ENCODE peak calls at places on chromosomes 6 and 20, in six cellular contexts. U is foreskin keratinocyte, D is suprapubic skin, N is pancreas, S is astrocyte, R is stomach. M is an unnamed sample.

GRCh38 chr6:169868458-169868857 is 117.0 kb downstream of the ERMARD start:
- DNase-seq in U (no peak), D (no peak), N (no peak), S (no peak), R (peak), M (peak)

GRCh38 chr20:21548390-21549035 is 34.6 kb upstream of the NKX2-2 start:
- DNase-seq in U (no peak), D (no peak), N (no peak), S (no peak), R (no peak), M (no peak)

GRCh38 chr20:21173496-21174025 is 47.7 kb downstream of the KIZ start:
- DNase-seq in U (no peak), D (no peak), N (no peak), S (peak), R (no peak), M (no peak)

GRCh38 chr6:160692369-160692959 is 9.6 kb upstream of the PLG start:
- DNase-seq in U (no peak), D (no peak), N (no peak), S (no peak), R (no peak), M (no peak)

GRCh38 chr6:88236961-88237360 is 70.8 kb upstream of the CNR1 start:
- DNase-seq in U (no peak), D (no peak), N (no peak), S (no peak), R (no peak), M (no peak)

GRCh38 chr20:32681175-32682084 is 7.7 kb upstream of the C20orf203 start:
- DNase-seq in U (peak), D (no peak), N (no peak), S (peak), R (no peak), M (no peak)

GRCh38 chr6:167829513-167829912 is 2.8 kb downstream of the AFDN start:
- DNase-seq in U (no peak), D (no peak), N (no peak), S (peak), R (no peak), M (no peak)

GRCh38 chr6:48658910-48659309 is 547.9 kb upstream of the PTCHD4 start:
- DNase-seq in U (no peak), D (no peak), N (no peak), S (no peak), R (no peak), M (no peak)

GRCh38 chr6:29071831-29072723 is 15.0 kb downstream of the OR2B3 start:
- DNase-seq in U (peak), D (no peak), N (no peak), S (no peak), R (no peak), M (no peak)

GRCh38 chr6:116309657-116310056 is 29.9 kb upstream of the TSPYL1 start:
- DNase-seq in U (no peak), D (no peak), N (no peak), S (no peak), R (no peak), M (no peak)

GRCh38 chr6:33861722-33862121 is 57.9 kb upstream of the MLN start:
- DNase-seq in U (no peak), D (no peak), N (no peak), S (no peak), R (no peak), M (no peak)

GRCh38 chr6:14207493-14207892 is 89.9 kb downstream of the CD83 start:
- DNase-seq in U (no peak), D (no peak), N (no peak), S (no peak), R (no peak), M (no peak)

GRCh38 chr6:29325777-29326176 is 24.3 kb downstream of the OR14J1 start:
- DNase-seq in U (no peak), D (no peak), N (no peak), S (no peak), R (no peak), M (no peak)

GRCh38 chr6:31585531-31585930 is 546 bp upstream of the LST1 start:
- DNase-seq in U (no peak), D (no peak), N (no peak), S (no peak), R (no peak), M (no peak)

GRCh38 chr6:149965191-149966020 is 1.7 kb downstream of the ULBP1 start:
- DNase-seq in U (no peak), D (no peak), N (no peak), S (no peak), R (no peak), M (no peak)

GRCh38 chr6:127103482-127103881 is 15.0 kb upstream of the RSPO3 start:
- DNase-seq in U (no peak), D (no peak), N (no peak), S (no peak), R (no peak), M (no peak)

GRCh38 chr6:127102859-127103258 is 15.6 kb upstream of the RSPO3 start:
- DNase-seq in U (no peak), D (no peak), N (no peak), S (no peak), R (no peak), M (no peak)

GRCh38 chr6:127096167-127096566 is 22.3 kb upstream of the RSPO3 start:
- DNase-seq in U (no peak), D (no peak), N (no peak), S (no peak), R (no peak), M (no peak)

GRCh38 chr6:127102299-127102698 is 16.2 kb upstream of the RSPO3 start:
- DNase-seq in U (peak), D (no peak), N (no peak), S (peak), R (no peak), M (no peak)

DNA sequence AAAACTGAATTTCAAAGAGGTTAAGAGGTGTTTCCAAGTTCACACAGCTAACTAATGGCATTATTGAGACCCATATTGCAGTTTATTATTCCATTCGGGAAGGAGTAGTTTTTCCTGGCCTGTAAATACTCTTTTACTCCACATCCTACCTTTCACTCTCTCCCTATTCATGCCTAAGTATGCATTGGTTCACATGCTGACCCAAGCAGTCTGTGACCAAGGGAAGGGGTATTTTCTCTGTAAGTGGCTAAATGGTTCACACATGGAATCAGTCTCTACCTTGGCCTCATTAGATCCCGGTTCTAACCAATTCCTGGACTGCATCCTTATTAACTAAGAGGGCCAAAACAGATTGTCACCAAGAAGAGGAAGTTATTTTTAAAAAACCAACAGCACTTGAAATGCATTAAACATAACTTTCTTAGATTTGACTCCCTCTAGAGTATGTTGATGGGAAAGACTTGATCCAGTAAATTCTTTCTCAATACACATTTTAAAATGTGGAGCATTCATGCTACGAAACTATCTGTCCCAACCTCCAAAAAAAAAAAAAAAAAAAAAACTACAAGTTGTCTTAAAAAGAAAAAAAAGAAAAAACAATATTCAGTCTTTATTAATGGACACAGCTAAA is 17.8 kb upstream of the RSPO3 start:
- DNase-seq in U (no peak), D (no peak), N (no peak), S (no peak), R (no peak), M (no peak)
- TF ChIP-seq CTCF in U (peak), D (no peak), N (no peak), S (peak), R (no peak), M (peak)

DNA sequence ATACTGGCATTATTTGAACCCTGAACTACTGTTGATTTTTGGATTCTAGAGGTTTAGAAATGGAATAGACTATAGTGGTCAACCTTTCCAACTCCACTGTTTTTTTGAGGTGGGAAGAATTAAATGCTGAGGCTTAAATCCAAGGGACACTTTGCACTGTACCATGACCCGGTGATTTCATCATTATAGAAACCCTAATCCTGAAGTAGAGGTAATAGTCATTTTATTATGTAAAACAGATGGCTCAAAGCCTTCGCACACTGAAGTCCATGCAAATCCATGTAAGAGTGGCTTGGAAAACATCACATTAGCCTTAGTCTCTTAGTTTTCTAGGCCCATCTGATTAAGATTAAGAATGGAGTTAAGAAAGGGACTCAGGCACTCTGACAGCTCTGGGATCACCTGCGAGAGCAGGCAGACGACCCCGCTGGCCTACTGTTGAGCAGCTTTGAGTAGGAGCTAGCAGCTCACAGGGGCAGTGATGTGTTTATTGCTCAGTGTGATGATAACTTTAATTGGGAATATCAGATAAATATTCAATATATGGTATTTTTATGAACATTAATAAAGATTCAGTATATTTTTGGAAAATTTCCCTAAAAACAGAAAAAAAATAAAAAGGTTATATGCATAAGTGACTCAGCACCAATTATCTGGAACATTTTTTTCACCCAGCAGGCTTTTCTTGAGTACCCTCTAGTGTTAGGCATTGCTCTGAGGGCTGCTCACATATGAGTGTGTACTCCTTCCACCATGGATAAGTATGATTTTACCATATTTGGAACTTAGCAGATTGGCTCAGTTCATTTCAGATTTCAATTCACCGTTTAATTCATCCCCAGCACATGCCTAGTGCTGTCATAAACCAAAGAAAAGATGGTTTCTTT is 13.4 kb downstream of the SLX4IP start:
- DNase-seq in U (no peak), D (no peak), N (no peak), S (peak), R (no peak), M (no peak)
- TF ChIP-seq CTCF in U (peak), D (no peak), N (no peak), S (no peak), R (no peak), M (no peak)

DNA sequence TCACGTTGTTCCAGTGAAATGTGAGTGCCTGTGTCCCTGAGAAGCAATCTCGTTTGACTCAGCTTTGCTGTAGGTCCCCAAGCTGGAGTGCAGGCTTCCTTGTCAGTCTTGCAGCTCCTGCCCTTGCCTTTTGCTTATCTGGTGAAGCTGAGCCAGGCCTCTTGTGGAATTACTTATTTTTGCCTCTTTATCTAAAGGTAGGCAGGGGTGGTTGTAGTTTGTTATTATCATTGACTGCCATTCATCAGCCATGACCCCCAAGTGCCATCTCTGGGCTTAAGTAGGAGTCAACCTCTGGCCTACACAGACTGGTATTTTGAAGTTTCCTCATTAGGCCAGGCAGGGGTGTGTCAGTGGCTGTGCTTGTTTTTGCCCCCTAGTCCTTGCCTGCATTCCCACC is 2.1 kb downstream of the TMEM14B start:
- DNase-seq in U (no peak), D (no peak), N (no peak), S (no peak), R (no peak), M (no peak)
- TF ChIP-seq CTCF in U (no peak), D (no peak), N (no peak), S (no peak), R (no peak), M (no peak)

GRCh38 chr20:50456452-50457324 is 53.5 kb upstream of the PTPN1 start:
- DNase-seq in U (no peak), D (no peak), N (no peak), S (no peak), R (no peak), M (no peak)
- TF ChIP-seq CTCF in U (peak), D (no peak), N (no peak), S (no peak), R (no peak), M (peak)

DNA sequence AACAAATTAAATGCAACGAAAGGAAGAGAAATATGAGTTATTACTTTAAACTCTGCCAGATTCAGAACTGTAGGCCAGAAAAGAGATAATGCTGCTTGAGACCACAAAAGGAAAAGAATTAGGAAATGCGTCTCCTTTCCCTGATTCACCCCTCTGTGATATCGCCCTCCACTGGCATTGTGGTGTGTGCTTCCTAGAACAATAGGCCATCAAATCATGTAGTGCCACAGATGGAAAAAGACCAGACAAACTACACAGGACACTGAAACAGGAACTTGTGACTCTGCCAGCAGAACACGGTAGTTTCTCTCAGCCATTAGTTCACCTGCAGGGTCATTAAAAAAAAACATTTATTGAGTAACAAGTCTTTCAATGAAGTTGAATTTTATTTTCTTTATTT is 14.8 kb upstream of the LAMA4 start:
- DNase-seq in U (no peak), D (no peak), N (no peak), S (no peak), R (no peak), M (no peak)
- TF ChIP-seq CTCF in U (peak), D (peak), N (no peak), S (peak), R (no peak), M (peak)

GRCh38 chr20:3710027-3710426 is 2.4 kb downstream of the SIGLEC1 start:
- DNase-seq in U (no peak), D (no peak), N (no peak), S (no peak), R (no peak), M (no peak)
- TF ChIP-seq CTCF in U (no peak), D (no peak), N (no peak), S (no peak), R (no peak), M (no peak)

GRCh38 chr6:138773177-138774091 is at the start of gene CCDC28A:
- DNase-seq in U (peak), D (peak), N (peak), S (peak), R (peak), M (peak)
- TF ChIP-seq CTCF in U (no peak), D (no peak), N (no peak), S (no peak), R (no peak), M (no peak)

DNA sequence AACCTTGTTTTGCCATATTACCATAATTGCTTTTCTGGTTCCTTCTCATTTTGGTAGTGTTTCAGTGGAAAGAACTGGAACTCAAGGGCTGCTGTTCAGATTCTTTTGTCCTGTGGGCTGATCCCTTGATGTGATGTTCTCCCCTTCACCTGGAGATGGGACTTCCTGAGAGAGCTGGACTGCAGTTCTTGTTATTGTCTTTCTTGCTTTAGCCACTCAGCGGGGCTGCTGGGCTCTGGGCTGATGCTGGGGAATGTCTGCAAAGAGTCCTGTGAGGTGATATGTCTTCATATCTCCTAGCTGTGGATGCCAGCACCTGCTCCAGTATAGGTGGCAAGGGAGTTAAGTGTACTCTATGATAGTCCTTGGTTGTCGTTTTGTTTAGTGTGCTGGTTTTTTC is 79.0 kb downstream of the BCKDHB start:
- DNase-seq in U (no peak), D (no peak), N (no peak), S (no peak), R (no peak), M (no peak)
- TF ChIP-seq CTCF in U (no peak), D (no peak), N (no peak), S (no peak), R (no peak), M (no peak)

M was measured in chondrocyte.